ENCODE peak calls at places on chromosome 9, in eight cellular contexts. X, K, D, E, S, O, U and M are unnamed samples.

GRCh38 chr9:26157411-26157810 is 479.2 kb upstream of the TUSC1 start:
- DNase-seq in X (no peak), K (no peak), D (no peak), E (no peak), S (no peak), O (no peak), U (no peak), M (no peak)

GRCh38 chr9:4137234-4137633 is 162.6 kb downstream of the GLIS3 start:
- DNase-seq in X (no peak), K (no peak), D (no peak), E (no peak), S (no peak), O (no peak), U (no peak), M (no peak)

GRCh38 chr9:20962487-20962886 is 69.0 kb downstream of the HACD4 start:
- DNase-seq in X (no peak), K (no peak), D (no peak), E (no peak), S (no peak), O (no peak), U (no peak), M (no peak)

GRCh38 chr9:90801507-90802289 is at the start of gene SYK:
- DNase-seq in X (no peak), K (peak; percentile 68), D (peak; percentile 11), E (no peak), S (no peak), O (no peak), U (no peak), M (no peak)

GRCh38 chr9:108780949-108781734 is 74.6 kb downstream of the ACTL7B start:
- DNase-seq in X (no peak), K (no peak), D (no peak), E (no peak), S (no peak), O (no peak), U (no peak), M (no peak)

GRCh38 chr9:88824711-88825110 is 166.6 kb upstream of the S1PR3 start:
- DNase-seq in X (no peak), K (no peak), D (no peak), E (no peak), S (no peak), O (no peak), U (no peak), M (no peak)

GRCh38 chr9:120152295-120152694 is 427.7 kb downstream of the CDK5RAP2 start:
- DNase-seq in X (no peak), K (peak; percentile 80), D (peak; percentile 11), E (no peak), S (no peak), O (no peak), U (peak; percentile 80), M (no peak)

GRCh38 chr9:94809778-94810177 is 83.3 kb downstream of the AOPEP start:
- DNase-seq in X (no peak), K (no peak), D (no peak), E (no peak), S (no peak), O (no peak), U (no peak), M (no peak)

GRCh38 chr9:106888992-106889631 is 26.1 kb downstream of the ZNF462 start:
- DNase-seq in X (no peak), K (no peak), D (no peak), E (no peak), S (no peak), O (no peak), U (no peak), M (no peak)